ENCODE peak calls at places on chromosomes 6 and 20, in seven cellular contexts. A is body of pancreas, F is brain microvascular endothelial cell, N is NT2/D1, H is skeletal muscle cell, M is trophoblast cell, W is HCT116. R is an unnamed sample.
A peak's percentile ranks its signal among the peaks of the same experiment; 100 is the strongest.

GRCh38 chr20:32970973-32971300 is 33.3 kb downstream of the SUN5 start:
- DNase-seq in A (no peak), F (no peak), N (no peak), H (no peak), M (no peak), W (no peak), R (no peak)

GRCh38 chr6:23245559-23245958 is 676.2 kb downstream of the HDGFL1 start:
- DNase-seq in A (no peak), F (no peak), N (no peak), H (peak; percentile 56), M (no peak), W (no peak), R (no peak)

GRCh38 chr6:9690388-9690787 is 724.5 kb downstream of the TFAP2A start:
- DNase-seq in A (no peak), F (no peak), N (no peak), H (no peak), M (no peak), W (no peak), R (no peak)

GRCh38 chr6:89956182-89956581 is 61.9 kb downstream of the GJA10 start:
- DNase-seq in A (no peak), F (no peak), N (no peak), H (no peak), M (no peak), W (no peak), R (no peak)

GRCh38 chr6:148166339-148166949 is 176.2 kb upstream of the SASH1 start:
- DNase-seq in A (peak; percentile 4), F (peak; percentile 54), N (peak; percentile 18), H (peak; percentile 17), M (no peak), W (peak; percentile 51), R (peak; percentile 44)

GRCh38 chr20:32524871-32525501 is 60.1 kb downstream of the NOL4L start:
- DNase-seq in A (peak; percentile 91), F (no peak), N (no peak), H (no peak), M (no peak), W (no peak), R (no peak)

GRCh38 chr20:36228809-36229208 is 7.5 kb upstream of the AAR2 start:
- DNase-seq in A (no peak), F (no peak), N (no peak), H (no peak), M (no peak), W (no peak), R (no peak)

GRCh38 chr6:47780510-47781356 is 1.1 kb upstream of the OPN5 start:
- DNase-seq in A (peak; percentile 31), F (peak; percentile 71), N (peak; percentile 32), H (peak; percentile 25), M (no peak), W (peak; percentile 66), R (no peak)

GRCh38 chr6:138653435-138653834 is 120.1 kb upstream of the CCDC28A start:
- DNase-seq in A (no peak), F (no peak), N (no peak), H (no peak), M (no peak), W (no peak), R (no peak)

GRCh38 chr6:44636576-44637248 is 249.2 kb downstream of the CDC5L start:
- DNase-seq in A (no peak), F (no peak), N (no peak), H (no peak), M (no peak), W (no peak), R (no peak)

GRCh38 chr6:143514996-143515760 is 3.7 kb upstream of the FUCA2 start:
- DNase-seq in A (peak; percentile 54), F (no peak), N (no peak), H (no peak), M (no peak), W (no peak), R (no peak)

GRCh38 chr20:31990958-31991705 is 19.1 kb upstream of the CCM2L start:
- DNase-seq in A (no peak), F (no peak), N (no peak), H (no peak), M (no peak), W (no peak), R (no peak)

GRCh38 chr6:17280552-17281090 is 540 bp upstream of the RBM24 start:
- DNase-seq in A (peak; percentile 3), F (peak; percentile 15), N (no peak), H (no peak), M (peak; percentile 20), W (no peak), R (no peak)

GRCh38 chr6:70415247-70415646 is 1.9 kb downstream of the FAM135A start:
- DNase-seq in A (no peak), F (no peak), N (no peak), H (no peak), M (no peak), W (no peak), R (no peak)

GRCh38 chr20:36349384-36350170 is 43.4 kb downstream of the DLGAP4 start:
- DNase-seq in A (no peak), F (no peak), N (no peak), H (no peak), M (peak; percentile 96), W (no peak), R (no peak)

GRCh38 chr6:125002090-125002741 is 40.0 kb downstream of the RNF217 start:
- DNase-seq in A (no peak), F (no peak), N (no peak), H (no peak), M (no peak), W (no peak), R (no peak)

GRCh38 chr6:106730672-106731071 is 101.3 kb downstream of the QRSL1 start:
- DNase-seq in A (peak; percentile 54), F (no peak), N (no peak), H (no peak), M (no peak), W (no peak), R (no peak)

GRCh38 chr6:53862517-53863457 is 68.0 kb downstream of the LRRC1 start:
- DNase-seq in A (no peak), F (peak; percentile 38), N (no peak), H (peak; percentile 73), M (no peak), W (no peak), R (no peak)

GRCh38 chr6:2632368-2632767 is 118.4 kb downstream of the MYLK4 start:
- DNase-seq in A (no peak), F (no peak), N (no peak), H (no peak), M (no peak), W (no peak), R (no peak)

GRCh38 chr20:44217342-44218092 is 6.9 kb upstream of the OSER1 start:
- DNase-seq in A (peak; percentile 85), F (peak; percentile 58), N (peak; percentile 79), H (no peak), M (peak; percentile 56), W (peak; percentile 65), R (peak; percentile 92)

GRCh38 chr6:21750479-21751018 is 157.0 kb downstream of the SOX4 start:
- DNase-seq in A (no peak), F (no peak), N (no peak), H (no peak), M (no peak), W (no peak), R (no peak)

DNA sequence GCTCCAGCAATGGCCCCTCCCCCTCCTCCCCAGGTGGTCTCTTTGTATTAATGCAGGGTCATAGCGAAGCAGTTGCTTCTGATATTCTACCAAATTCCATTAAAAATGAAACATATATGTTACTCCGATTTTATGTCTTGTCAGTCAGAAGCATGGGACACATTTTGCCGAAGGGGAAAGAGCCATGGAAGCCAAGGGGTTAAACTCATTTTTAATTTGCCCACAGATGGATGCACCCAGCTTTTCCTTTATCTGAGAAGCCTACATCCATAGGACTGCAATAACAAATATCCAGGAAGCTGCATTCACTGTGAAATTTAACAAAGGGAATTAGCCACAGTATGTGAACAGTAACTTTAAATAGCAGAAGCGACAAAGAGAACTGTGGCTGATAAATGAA is 688.2 kb downstream of the QKI start:
- DNase-seq in A (no peak), F (no peak), N (no peak), H (no peak), M (no peak), W (no peak), R (no peak)
- H3K4me3 ChIP-seq in A (no peak overlapping the region), F (no peak overlapping the region), N (no peak overlapping the region), H (no peak overlapping the region), M (no peak overlapping the region), W (no peak overlapping the region), R (no peak overlapping the region)

DNA sequence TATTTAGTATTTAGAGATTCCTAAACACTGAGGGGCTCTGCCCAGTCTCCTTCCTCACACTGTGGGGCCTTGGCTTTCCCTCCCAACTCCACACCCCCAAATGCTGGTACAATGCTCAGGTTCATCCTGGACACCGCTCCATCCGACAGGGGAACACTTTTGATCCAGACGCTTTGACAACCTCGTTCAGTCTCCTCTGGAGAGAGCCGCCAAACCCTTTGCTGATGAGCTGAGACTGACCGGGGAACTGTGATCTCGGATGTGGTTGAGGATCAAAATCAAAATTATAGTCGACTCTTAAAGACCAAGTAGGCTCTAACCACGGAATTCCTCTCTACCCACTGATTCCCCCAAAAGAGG is 38.8 kb upstream of the HLA-E start:
- DNase-seq in A (no peak), F (no peak), N (no peak), H (no peak), M (no peak), W (no peak), R (no peak)
- H3K4me3 ChIP-seq in A (no peak overlapping the region), F (no peak overlapping the region), N (no peak overlapping the region), H (peak overlapping the region; percentile 6), M (no peak overlapping the region), W (no peak overlapping the region), R (no peak overlapping the region)

DNA sequence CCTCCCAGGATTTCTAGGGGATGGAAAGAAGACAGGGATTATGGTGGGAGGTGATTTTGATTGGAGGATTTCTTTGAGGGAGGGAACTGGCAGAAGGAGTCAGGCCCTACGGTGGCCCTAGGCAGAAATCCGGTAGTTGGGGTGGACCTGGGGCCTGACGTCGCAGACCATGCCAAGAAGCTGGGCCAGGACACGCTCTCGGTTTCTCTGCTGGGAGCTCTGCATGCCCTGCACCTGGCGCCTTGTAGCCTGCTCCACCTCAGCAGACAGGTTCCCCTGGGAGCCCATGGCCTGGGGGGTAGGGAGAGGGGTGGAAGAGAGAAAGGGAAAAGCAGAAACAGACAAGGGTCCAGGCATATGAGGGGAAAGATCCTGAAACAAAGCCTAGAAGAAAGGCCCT is 1.1 kb downstream of the ATP6V1G2 start:
- DNase-seq in A (no peak), F (no peak), N (no peak), H (no peak), M (no peak), W (no peak), R (no peak)
- H3K4me3 ChIP-seq in A (no peak overlapping the region), F (no peak overlapping the region), N (no peak overlapping the region), H (no peak overlapping the region), M (no peak overlapping the region), W (no peak overlapping the region), R (no peak overlapping the region)

DNA sequence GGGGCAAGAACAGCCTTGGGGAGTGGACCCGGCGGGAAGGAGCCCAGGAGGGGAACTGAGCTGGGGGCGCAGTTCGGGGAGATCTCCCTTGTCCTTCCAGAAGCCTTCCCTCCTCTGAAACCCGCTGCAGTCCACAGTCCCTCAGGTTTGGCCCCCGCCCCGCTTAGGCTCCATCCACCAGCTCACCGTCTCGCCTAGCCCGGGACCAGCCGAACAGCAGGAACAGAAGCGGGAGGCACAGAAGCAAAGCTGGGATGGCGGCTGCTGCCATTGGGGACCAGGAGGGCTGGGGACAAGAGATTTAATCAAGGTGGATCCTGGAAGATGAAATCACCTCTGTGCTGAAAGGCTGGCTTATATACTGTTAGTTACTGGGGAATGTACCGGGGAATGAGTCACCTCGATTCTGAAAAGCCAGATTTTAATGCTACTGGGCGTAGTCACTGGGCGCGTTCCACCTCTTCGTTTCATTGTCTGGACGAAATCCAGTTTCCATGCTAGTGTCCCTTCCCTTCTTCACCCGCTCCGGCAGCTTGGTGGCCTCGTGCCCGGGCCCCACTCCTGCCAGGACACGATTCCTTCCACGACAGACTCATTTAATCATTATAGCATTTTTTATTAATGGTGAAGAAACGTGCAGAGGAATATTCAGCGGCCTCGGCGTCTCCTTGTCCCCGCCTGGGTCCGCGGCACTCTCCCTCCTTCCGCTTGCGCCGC is at the start of gene RAET1L:
- DNase-seq in A (peak; percentile 51), F (peak; percentile 24), N (no peak), H (peak; percentile 7), M (peak; percentile 44), W (peak; percentile 65), R (no peak)
- H3K4me3 ChIP-seq in A (no peak within 1 kb of the TSS), F (peak within 1 kb of the TSS; percentile 37), N (no peak within 1 kb of the TSS), H (peak within 1 kb of the TSS; percentile 36), M (no peak within 1 kb of the TSS), W (peak within 1 kb of the TSS; percentile 43), R (no peak within 1 kb of the TSS)

R was measured in Caco-2.